ENCODE peak calls at places on chromosomes 16 and 17, in nine cellular contexts. One of them, this sample, is unnamed.

GRCh38 chr17:71342726-71343125 is 778.1 kb upstream of the SOX9 start:
- DNase-seq in left ventricle myocardium superior: no peak
- DNase-seq in activated CD4-positive, alpha-beta T cell treated with anti-CD3 and anti-CD28 coated beads, Interleukin-2, amount 10 ng/mL, durations not matched to agents 7 days and 5 days: no peak
- DNase-seq in AML-193: no peak
- DNase-seq in AG20443: no peak
- DNase-seq in SK-N-DZ: no peak
- DNase-seq in stomach: no peak
- DNase-seq in HTR-8/SVneo: no peak
- DNase-seq in activated T-cell treated with anti-CD3 and anti-CD28 coated beads for 4 hours: no peak
- DNase-seq in this sample: no peak

GRCh38 chr16:70747703-70748631 is 53.0 kb downstream of the VAC14 start:
- DNase-seq in left ventricle myocardium superior: peak
- DNase-seq in AML-193: no peak
- DNase-seq in activated CD4-positive, alpha-beta T cell treated with anti-CD3 and anti-CD28 coated beads, Interleukin-2, amount 10 ng/mL, durations not matched to agents 7 days and 5 days: no peak
- DNase-seq in activated T-cell treated with anti-CD3 and anti-CD28 coated beads for 4 hours: no peak
- DNase-seq in HTR-8/SVneo: peak
- DNase-seq in stomach: no peak
- DNase-seq in SK-N-DZ: no peak
- DNase-seq in AG20443: no peak
- DNase-seq in this sample: no peak

GRCh38 chr17:9205520-9206159 is 184.3 kb downstream of the NTN1 start:
- DNase-seq in stomach: no peak
- DNase-seq in AG20443: no peak
- DNase-seq in AML-193: no peak
- DNase-seq in HTR-8/SVneo: no peak
- DNase-seq in activated T-cell treated with anti-CD3 and anti-CD28 coated beads for 4 hours: no peak
- DNase-seq in SK-N-DZ: no peak
- DNase-seq in activated CD4-positive, alpha-beta T cell treated with anti-CD3 and anti-CD28 coated beads, Interleukin-2, amount 10 ng/mL, durations not matched to agents 7 days and 5 days: no peak
- DNase-seq in left ventricle myocardium superior: no peak
- DNase-seq in this sample: no peak

GRCh38 chr17:61848247-61848646 is 15.1 kb downstream of the BRIP1 start:
- DNase-seq in AG20443: no peak
- DNase-seq in activated CD4-positive, alpha-beta T cell treated with anti-CD3 and anti-CD28 coated beads, Interleukin-2, amount 10 ng/mL, durations not matched to agents 7 days and 5 days: no peak
- DNase-seq in left ventricle myocardium superior: no peak
- DNase-seq in activated T-cell treated with anti-CD3 and anti-CD28 coated beads for 4 hours: no peak
- DNase-seq in stomach: no peak
- DNase-seq in SK-N-DZ: no peak
- DNase-seq in HTR-8/SVneo: no peak
- DNase-seq in AML-193: no peak
- DNase-seq in this sample: no peak

GRCh38 chr16:7086842-7087616 is 245.6 kb upstream of the RBFOX1 start:
- DNase-seq in HTR-8/SVneo: no peak
- DNase-seq in left ventricle myocardium superior: peak
- DNase-seq in stomach: no peak
- DNase-seq in activated CD4-positive, alpha-beta T cell treated with anti-CD3 and anti-CD28 coated beads, Interleukin-2, amount 10 ng/mL, durations not matched to agents 7 days and 5 days: no peak
- DNase-seq in SK-N-DZ: peak
- DNase-seq in activated T-cell treated with anti-CD3 and anti-CD28 coated beads for 4 hours: no peak
- DNase-seq in AG20443: no peak
- DNase-seq in AML-193: no peak
- DNase-seq in this sample: no peak

GRCh38 chr16:4388275-4389021 is 16.8 kb downstream of the VASN start:
- DNase-seq in activated CD4-positive, alpha-beta T cell treated with anti-CD3 and anti-CD28 coated beads, Interleukin-2, amount 10 ng/mL, durations not matched to agents 7 days and 5 days: no peak
- DNase-seq in activated T-cell treated with anti-CD3 and anti-CD28 coated beads for 4 hours: no peak
- DNase-seq in HTR-8/SVneo: peak
- DNase-seq in AML-193: no peak
- DNase-seq in left ventricle myocardium superior: peak
- DNase-seq in SK-N-DZ: no peak
- DNase-seq in AG20443: peak
- DNase-seq in stomach: no peak
- DNase-seq in this sample: peak

GRCh38 chr16:21184834-21185233 is 26.4 kb downstream of the LDAF1 start:
- DNase-seq in AG20443: no peak
- DNase-seq in AML-193: no peak
- DNase-seq in activated T-cell treated with anti-CD3 and anti-CD28 coated beads for 4 hours: no peak
- DNase-seq in left ventricle myocardium superior: no peak
- DNase-seq in stomach: no peak
- DNase-seq in SK-N-DZ: no peak
- DNase-seq in HTR-8/SVneo: no peak
- DNase-seq in activated CD4-positive, alpha-beta T cell treated with anti-CD3 and anti-CD28 coated beads, Interleukin-2, amount 10 ng/mL, durations not matched to agents 7 days and 5 days: no peak
- DNase-seq in this sample: no peak

GRCh38 chr16:66495440-66495839 is 54.5 kb downstream of the TK2 start:
- DNase-seq in SK-N-DZ: no peak
- DNase-seq in AML-193: no peak
- DNase-seq in AG20443: no peak
- DNase-seq in activated CD4-positive, alpha-beta T cell treated with anti-CD3 and anti-CD28 coated beads, Interleukin-2, amount 10 ng/mL, durations not matched to agents 7 days and 5 days: no peak
- DNase-seq in left ventricle myocardium superior: no peak
- DNase-seq in HTR-8/SVneo: no peak
- DNase-seq in activated T-cell treated with anti-CD3 and anti-CD28 coated beads for 4 hours: no peak
- DNase-seq in stomach: no peak
- DNase-seq in this sample: no peak

GRCh38 chr17:32104158-32104557 is 38.1 kb upstream of the RHOT1 start:
- DNase-seq in left ventricle myocardium superior: no peak
- DNase-seq in activated CD4-positive, alpha-beta T cell treated with anti-CD3 and anti-CD28 coated beads, Interleukin-2, amount 10 ng/mL, durations not matched to agents 7 days and 5 days: peak
- DNase-seq in AG20443: no peak
- DNase-seq in HTR-8/SVneo: no peak
- DNase-seq in AML-193: peak
- DNase-seq in stomach: no peak
- DNase-seq in activated T-cell treated with anti-CD3 and anti-CD28 coated beads for 4 hours: no peak
- DNase-seq in SK-N-DZ: no peak
- DNase-seq in this sample: no peak

GRCh38 chr17:37206299-37206698 is 169.5 kb upstream of the C17orf78 start:
- DNase-seq in stomach: no peak
- DNase-seq in activated CD4-positive, alpha-beta T cell treated with anti-CD3 and anti-CD28 coated beads, Interleukin-2, amount 10 ng/mL, durations not matched to agents 7 days and 5 days: no peak
- DNase-seq in AML-193: no peak
- DNase-seq in HTR-8/SVneo: no peak
- DNase-seq in SK-N-DZ: no peak
- DNase-seq in left ventricle myocardium superior: no peak
- DNase-seq in AG20443: no peak
- DNase-seq in activated T-cell treated with anti-CD3 and anti-CD28 coated beads for 4 hours: no peak
- DNase-seq in this sample: no peak

GRCh38 chr17:12592941-12593340 is 72.7 kb upstream of the MYOCD start:
- DNase-seq in AG20443: no peak
- DNase-seq in activated T-cell treated with anti-CD3 and anti-CD28 coated beads for 4 hours: no peak
- DNase-seq in activated CD4-positive, alpha-beta T cell treated with anti-CD3 and anti-CD28 coated beads, Interleukin-2, amount 10 ng/mL, durations not matched to agents 7 days and 5 days: no peak
- DNase-seq in left ventricle myocardium superior: no peak
- DNase-seq in HTR-8/SVneo: no peak
- DNase-seq in stomach: no peak
- DNase-seq in SK-N-DZ: no peak
- DNase-seq in AML-193: no peak
- DNase-seq in this sample: no peak

GRCh38 chr16:23700509-23700908 is 12.5 kb downstream of the ERN2 start:
- DNase-seq in SK-N-DZ: peak
- DNase-seq in HTR-8/SVneo: no peak
- DNase-seq in AG20443: no peak
- DNase-seq in AML-193: no peak
- DNase-seq in left ventricle myocardium superior: no peak
- DNase-seq in activated CD4-positive, alpha-beta T cell treated with anti-CD3 and anti-CD28 coated beads, Interleukin-2, amount 10 ng/mL, durations not matched to agents 7 days and 5 days: no peak
- DNase-seq in activated T-cell treated with anti-CD3 and anti-CD28 coated beads for 4 hours: no peak
- DNase-seq in stomach: no peak
- DNase-seq in this sample: no peak

GRCh38 chr17:76537288-76537577 is 276 bp downstream of the CYGB start:
- DNase-seq in left ventricle myocardium superior: peak
- DNase-seq in AML-193: no peak
- DNase-seq in AG20443: peak
- DNase-seq in activated T-cell treated with anti-CD3 and anti-CD28 coated beads for 4 hours: no peak
- DNase-seq in HTR-8/SVneo: no peak
- DNase-seq in SK-N-DZ: no peak
- DNase-seq in activated CD4-positive, alpha-beta T cell treated with anti-CD3 and anti-CD28 coated beads, Interleukin-2, amount 10 ng/mL, durations not matched to agents 7 days and 5 days: no peak
- DNase-seq in stomach: peak
- DNase-seq in this sample: no peak

GRCh38 chr16:85988723-85989313 is 89.9 kb downstream of the IRF8 start:
- DNase-seq in SK-N-DZ: no peak
- DNase-seq in AML-193: no peak
- DNase-seq in stomach: no peak
- DNase-seq in activated T-cell treated with anti-CD3 and anti-CD28 coated beads for 4 hours: no peak
- DNase-seq in HTR-8/SVneo: no peak
- DNase-seq in activated CD4-positive, alpha-beta T cell treated with anti-CD3 and anti-CD28 coated beads, Interleukin-2, amount 10 ng/mL, durations not matched to agents 7 days and 5 days: no peak
- DNase-seq in left ventricle myocardium superior: no peak
- DNase-seq in AG20443: no peak
- DNase-seq in this sample: peak

GRCh38 chr16:3602320-3602653 is 9.1 kb downstream of the SLX4 start:
- DNase-seq in SK-N-DZ: no peak
- DNase-seq in activated T-cell treated with anti-CD3 and anti-CD28 coated beads for 4 hours: no peak
- DNase-seq in AML-193: no peak
- DNase-seq in left ventricle myocardium superior: no peak
- DNase-seq in stomach: no peak
- DNase-seq in AG20443: no peak
- DNase-seq in activated CD4-positive, alpha-beta T cell treated with anti-CD3 and anti-CD28 coated beads, Interleukin-2, amount 10 ng/mL, durations not matched to agents 7 days and 5 days: no peak
- DNase-seq in HTR-8/SVneo: no peak
- DNase-seq in this sample: no peak

GRCh38 chr17:19343256-19343630 is 19.3 kb downstream of the B9D1 start:
- DNase-seq in stomach: no peak
- DNase-seq in HTR-8/SVneo: no peak
- DNase-seq in AG20443: no peak
- DNase-seq in left ventricle myocardium superior: no peak
- DNase-seq in AML-193: no peak
- DNase-seq in activated CD4-positive, alpha-beta T cell treated with anti-CD3 and anti-CD28 coated beads, Interleukin-2, amount 10 ng/mL, durations not matched to agents 7 days and 5 days: no peak
- DNase-seq in SK-N-DZ: no peak
- DNase-seq in activated T-cell treated with anti-CD3 and anti-CD28 coated beads for 4 hours: no peak
- DNase-seq in this sample: no peak

GRCh38 chr16:5756969-5757368 is 659.4 kb upstream of the EEF2KMT start:
- DNase-seq in AML-193: no peak
- DNase-seq in left ventricle myocardium superior: no peak
- DNase-seq in HTR-8/SVneo: no peak
- DNase-seq in stomach: no peak
- DNase-seq in activated CD4-positive, alpha-beta T cell treated with anti-CD3 and anti-CD28 coated beads, Interleukin-2, amount 10 ng/mL, durations not matched to agents 7 days and 5 days: no peak
- DNase-seq in AG20443: no peak
- DNase-seq in activated T-cell treated with anti-CD3 and anti-CD28 coated beads for 4 hours: no peak
- DNase-seq in SK-N-DZ: no peak
- DNase-seq in this sample: no peak

GRCh38 chr17:50177476-50177875 is 11.7 kb downstream of the SGCA start:
- DNase-seq in stomach: no peak
- DNase-seq in AG20443: no peak
- DNase-seq in activated CD4-positive, alpha-beta T cell treated with anti-CD3 and anti-CD28 coated beads, Interleukin-2, amount 10 ng/mL, durations not matched to agents 7 days and 5 days: no peak
- DNase-seq in left ventricle myocardium superior: no peak
- DNase-seq in HTR-8/SVneo: no peak
- DNase-seq in activated T-cell treated with anti-CD3 and anti-CD28 coated beads for 4 hours: no peak
- DNase-seq in AML-193: no peak
- DNase-seq in SK-N-DZ: no peak
- DNase-seq in this sample: no peak

GRCh38 chr16:83954577-83955016 is 1.6 kb downstream of the OSGIN1 start:
- DNase-seq in left ventricle myocardium superior: no peak
- DNase-seq in AML-193: no peak
- DNase-seq in stomach: peak
- DNase-seq in HTR-8/SVneo: peak
- DNase-seq in activated T-cell treated with anti-CD3 and anti-CD28 coated beads for 4 hours: no peak
- DNase-seq in SK-N-DZ: no peak
- DNase-seq in AG20443: peak
- DNase-seq in activated CD4-positive, alpha-beta T cell treated with anti-CD3 and anti-CD28 coated beads, Interleukin-2, amount 10 ng/mL, durations not matched to agents 7 days and 5 days: no peak
- DNase-seq in this sample: no peak

GRCh38 chr17:3002538-3003301 is 60.7 kb downstream of the OR1D5 start:
- DNase-seq in AG20443: no peak
- DNase-seq in stomach: peak
- DNase-seq in HTR-8/SVneo: no peak
- DNase-seq in AML-193: no peak
- DNase-seq in SK-N-DZ: no peak
- DNase-seq in activated T-cell treated with anti-CD3 and anti-CD28 coated beads for 4 hours: no peak
- DNase-seq in left ventricle myocardium superior: no peak
- DNase-seq in activated CD4-positive, alpha-beta T cell treated with anti-CD3 and anti-CD28 coated beads, Interleukin-2, amount 10 ng/mL, durations not matched to agents 7 days and 5 days: no peak
- DNase-seq in this sample: no peak

GRCh38 chr17:12765544-12765943 is 23.8 kb upstream of the ARHGAP44 start:
- DNase-seq in AML-193: no peak
- DNase-seq in HTR-8/SVneo: no peak
- DNase-seq in activated T-cell treated with anti-CD3 and anti-CD28 coated beads for 4 hours: no peak
- DNase-seq in AG20443: peak
- DNase-seq in SK-N-DZ: no peak
- DNase-seq in activated CD4-positive, alpha-beta T cell treated with anti-CD3 and anti-CD28 coated beads, Interleukin-2, amount 10 ng/mL, durations not matched to agents 7 days and 5 days: no peak
- DNase-seq in left ventricle myocardium superior: no peak
- DNase-seq in stomach: peak
- DNase-seq in this sample: no peak

GRCh38 chr16:31344712-31345111 is 10.3 kb upstream of the ITGAX start:
- DNase-seq in SK-N-DZ: no peak
- DNase-seq in HTR-8/SVneo: no peak
- DNase-seq in stomach: no peak
- DNase-seq in AML-193: no peak
- DNase-seq in AG20443: no peak
- DNase-seq in activated T-cell treated with anti-CD3 and anti-CD28 coated beads for 4 hours: no peak
- DNase-seq in left ventricle myocardium superior: no peak
- DNase-seq in activated CD4-positive, alpha-beta T cell treated with anti-CD3 and anti-CD28 coated beads, Interleukin-2, amount 10 ng/mL, durations not matched to agents 7 days and 5 days: no peak
- DNase-seq in this sample: no peak

GRCh38 chr16:65889533-65889966 is 476.9 kb upstream of the CDH5 start:
- DNase-seq in AG20443: no peak
- DNase-seq in activated T-cell treated with anti-CD3 and anti-CD28 coated beads for 4 hours: no peak
- DNase-seq in left ventricle myocardium superior: no peak
- DNase-seq in stomach: no peak
- DNase-seq in HTR-8/SVneo: no peak
- DNase-seq in activated CD4-positive, alpha-beta T cell treated with anti-CD3 and anti-CD28 coated beads, Interleukin-2, amount 10 ng/mL, durations not matched to agents 7 days and 5 days: no peak
- DNase-seq in AML-193: no peak
- DNase-seq in SK-N-DZ: no peak
- DNase-seq in this sample: no peak